ENCODE peak calls at places on chromosomes 3 and 15, in seven cellular contexts. One of them, this sample, is unnamed.

GRCh38 chr3:148757238-148757930 is 59.7 kb downstream of the AGTR1 start:
- DNase-seq in NCI-H1417: no peak
- DNase-seq in HFF-Myc: peak
- DNase-seq in NCI-H460: no peak
- DNase-seq in progenitor cell of endocrine pancreas: no peak
- DNase-seq in stomach: no peak
- DNase-seq in T-helper 2 cell: no peak
- DNase-seq in this sample: no peak

GRCh38 chr3:188749010-188749617 is 422.7 kb upstream of the TPRG1 start:
- DNase-seq in NCI-H1417: peak
- DNase-seq in HFF-Myc: no peak
- DNase-seq in NCI-H460: peak
- DNase-seq in progenitor cell of endocrine pancreas: no peak
- DNase-seq in stomach: no peak
- DNase-seq in T-helper 2 cell: peak
- DNase-seq in this sample: peak

GRCh38 chr3:191958980-191959671 is 498.2 kb downstream of the PYDC2 start:
- DNase-seq in NCI-H1417: peak
- DNase-seq in HFF-Myc: no peak
- DNase-seq in NCI-H460: no peak
- DNase-seq in progenitor cell of endocrine pancreas: no peak
- DNase-seq in stomach: no peak
- DNase-seq in T-helper 2 cell: no peak
- DNase-seq in this sample: no peak

GRCh38 chr3:186588619-186589018 is 18.1 kb downstream of the DNAJB11 start:
- DNase-seq in NCI-H1417: no peak
- DNase-seq in HFF-Myc: no peak
- DNase-seq in NCI-H460: no peak
- DNase-seq in progenitor cell of endocrine pancreas: no peak
- DNase-seq in stomach: no peak
- DNase-seq in T-helper 2 cell: no peak
- DNase-seq in this sample: no peak

GRCh38 chr3:55720614-55721013 is 233.5 kb upstream of the WNT5A start:
- DNase-seq in NCI-H1417: peak
- DNase-seq in HFF-Myc: no peak
- DNase-seq in NCI-H460: peak
- DNase-seq in progenitor cell of endocrine pancreas: no peak
- DNase-seq in stomach: no peak
- DNase-seq in T-helper 2 cell: no peak
- DNase-seq in this sample: no peak

GRCh38 chr3:190718691-190719090 is 143.8 kb downstream of the GMNC start:
- DNase-seq in NCI-H1417: no peak
- DNase-seq in HFF-Myc: no peak
- DNase-seq in NCI-H460: no peak
- DNase-seq in progenitor cell of endocrine pancreas: no peak
- DNase-seq in stomach: no peak
- DNase-seq in T-helper 2 cell: no peak
- DNase-seq in this sample: peak

GRCh38 chr3:141575879-141576743 is 89.3 kb downstream of the RASA2 start:
- DNase-seq in NCI-H1417: peak
- DNase-seq in HFF-Myc: no peak
- DNase-seq in NCI-H460: no peak
- DNase-seq in progenitor cell of endocrine pancreas: no peak
- DNase-seq in stomach: no peak
- DNase-seq in T-helper 2 cell: no peak
- DNase-seq in this sample: peak

GRCh38 chr3:179323197-179323901 is 518 bp downstream of the ZNF639 start:
- DNase-seq in NCI-H1417: peak
- DNase-seq in HFF-Myc: no peak
- DNase-seq in NCI-H460: peak
- DNase-seq in progenitor cell of endocrine pancreas: peak
- DNase-seq in stomach: peak
- DNase-seq in T-helper 2 cell: peak
- DNase-seq in this sample: peak

GRCh38 chr3:8491246-8491645 is 10.4 kb upstream of the LMCD1 start:
- DNase-seq in NCI-H1417: no peak
- DNase-seq in HFF-Myc: no peak
- DNase-seq in NCI-H460: no peak
- DNase-seq in progenitor cell of endocrine pancreas: no peak
- DNase-seq in stomach: no peak
- DNase-seq in T-helper 2 cell: no peak
- DNase-seq in this sample: no peak

GRCh38 chr3:113231827-113232253 is 20.5 kb downstream of the BOC start:
- DNase-seq in NCI-H1417: peak
- DNase-seq in HFF-Myc: peak
- DNase-seq in NCI-H460: peak
- DNase-seq in progenitor cell of endocrine pancreas: no peak
- DNase-seq in stomach: no peak
- DNase-seq in T-helper 2 cell: no peak
- DNase-seq in this sample: peak

GRCh38 chr15:23561914-23562313 is 3.6 kb upstream of the MKRN3 start:
- DNase-seq in NCI-H1417: no peak
- DNase-seq in HFF-Myc: no peak
- DNase-seq in NCI-H460: no peak
- DNase-seq in progenitor cell of endocrine pancreas: no peak
- DNase-seq in stomach: no peak
- DNase-seq in T-helper 2 cell: no peak
- DNase-seq in this sample: no peak

GRCh38 chr3:38039899-38040261 is 872 bp downstream of the DLEC1 start:
- DNase-seq in NCI-H1417: no peak
- DNase-seq in HFF-Myc: no peak
- DNase-seq in NCI-H460: no peak
- DNase-seq in progenitor cell of endocrine pancreas: no peak
- DNase-seq in stomach: peak
- DNase-seq in T-helper 2 cell: no peak
- DNase-seq in this sample: no peak

GRCh38 chr3:151410891-151411559 is 26.5 kb upstream of the P2RY12 start:
- DNase-seq in NCI-H1417: no peak
- DNase-seq in HFF-Myc: no peak
- DNase-seq in NCI-H460: no peak
- DNase-seq in progenitor cell of endocrine pancreas: no peak
- DNase-seq in stomach: no peak
- DNase-seq in T-helper 2 cell: no peak
- DNase-seq in this sample: no peak

GRCh38 chr3:127124135-127124534 is 68.8 kb upstream of the PRR23E start:
- DNase-seq in NCI-H1417: no peak
- DNase-seq in HFF-Myc: no peak
- DNase-seq in NCI-H460: no peak
- DNase-seq in progenitor cell of endocrine pancreas: no peak
- DNase-seq in stomach: no peak
- DNase-seq in T-helper 2 cell: no peak
- DNase-seq in this sample: peak

GRCh38 chr3:4786431-4786830 is 192.8 kb upstream of the BHLHE40 start:
- DNase-seq in NCI-H1417: no peak
- DNase-seq in HFF-Myc: no peak
- DNase-seq in NCI-H460: no peak
- DNase-seq in progenitor cell of endocrine pancreas: no peak
- DNase-seq in stomach: no peak
- DNase-seq in T-helper 2 cell: no peak
- DNase-seq in this sample: no peak

GRCh38 chr15:81157195-81157938 is 23.3 kb downstream of the CFAP161 start:
- DNase-seq in NCI-H1417: no peak
- DNase-seq in HFF-Myc: no peak
- DNase-seq in NCI-H460: no peak
- DNase-seq in progenitor cell of endocrine pancreas: no peak
- DNase-seq in stomach: no peak
- DNase-seq in T-helper 2 cell: no peak
- DNase-seq in this sample: no peak